ENCODE peak calls at places on chromosomes 4 and X, in four cellular contexts. N is K562, Y is H1, J is HepG2. T is an unnamed sample.

GRCh38 chrX:154980330-154981115 is 42.0 kb downstream of the F8 start:
- DNase-seq in N (peak), Y (peak), J (peak), T (peak)

GRCh38 chrX:9130031-9130430 is 96.1 kb upstream of the FAM9B start:
- DNase-seq in N (no peak), Y (no peak), J (no peak), T (no peak)

GRCh38 chr4:73599182-73599581 is 21.1 kb downstream of the RASSF6 start:
- DNase-seq in N (peak), Y (no peak), J (peak), T (peak)

GRCh38 chr4:4608214-4608537 is 66.3 kb upstream of the STX18 start:
- DNase-seq in N (no peak), Y (no peak), J (no peak), T (no peak)

GRCh38 chr4:2084316-2084715 is 25.2 kb downstream of the NAT8L start:
- DNase-seq in N (no peak), Y (no peak), J (no peak), T (no peak)

GRCh38 chr4:61400446-61400845 is 200.3 kb downstream of the ADGRL3 start:
- DNase-seq in N (no peak), Y (no peak), J (no peak), T (no peak)

GRCh38 chr4:140004580-140005314 is 149.2 kb downstream of the MAML3 start:
- DNase-seq in N (no peak), Y (no peak), J (no peak), T (peak)

GRCh38 chr4:16157609-16158503 is 68.4 kb downstream of the TAPT1 start:
- DNase-seq in N (no peak), Y (no peak), J (peak), T (no peak)

GRCh38 chrX:79065696-79066095 is 78.8 kb upstream of the GPR174 start:
- DNase-seq in N (no peak), Y (no peak), J (no peak), T (no peak)

GRCh38 chr4:33850503-33850902 is 2393.8 kb downstream of the ARAP2 start:
- DNase-seq in N (no peak), Y (no peak), J (no peak), T (no peak)

GRCh38 chr4:159481936-159482335 is 379.1 kb downstream of the RAPGEF2 start:
- DNase-seq in N (peak), Y (no peak), J (no peak), T (no peak)

GRCh38 chrX:12956704-12957541 is 18.0 kb upstream of the TMSB4X start:
- DNase-seq in N (peak), Y (no peak), J (no peak), T (no peak)

DNA sequence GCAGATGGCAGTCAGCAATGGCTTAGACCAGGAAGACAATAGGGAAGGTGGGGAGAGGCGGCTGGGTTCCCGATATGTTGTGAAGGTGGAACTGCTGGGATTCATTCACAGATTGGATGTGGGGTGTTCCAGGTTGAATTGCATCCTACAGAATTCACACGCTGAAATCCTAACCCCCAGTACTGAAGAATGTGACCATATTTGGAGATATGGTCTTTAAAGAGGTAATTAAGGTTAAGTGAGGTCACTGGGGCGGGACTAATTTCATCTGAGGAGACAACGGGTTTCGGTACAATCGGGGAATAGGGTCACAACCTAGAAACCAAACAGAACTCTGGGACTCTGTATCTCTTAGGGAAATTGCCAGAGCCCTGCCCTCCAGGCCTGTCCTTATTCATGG is 5.3 kb upstream of the CHRNA9 start:
- DNase-seq in N (no peak), Y (no peak), J (no peak), T (no peak)
- TF ChIP-seq JUN in N (no peak), Y (no peak), J (no peak), T (no peak)

GRCh38 chr4:105560488-105560887 is 8.1 kb downstream of the ARHGEF38 start:
- DNase-seq in N (no peak), Y (no peak), J (no peak), T (no peak)
- TF ChIP-seq SP1 in N (no peak), Y (no peak), J (no peak), T (no peak)

DNA sequence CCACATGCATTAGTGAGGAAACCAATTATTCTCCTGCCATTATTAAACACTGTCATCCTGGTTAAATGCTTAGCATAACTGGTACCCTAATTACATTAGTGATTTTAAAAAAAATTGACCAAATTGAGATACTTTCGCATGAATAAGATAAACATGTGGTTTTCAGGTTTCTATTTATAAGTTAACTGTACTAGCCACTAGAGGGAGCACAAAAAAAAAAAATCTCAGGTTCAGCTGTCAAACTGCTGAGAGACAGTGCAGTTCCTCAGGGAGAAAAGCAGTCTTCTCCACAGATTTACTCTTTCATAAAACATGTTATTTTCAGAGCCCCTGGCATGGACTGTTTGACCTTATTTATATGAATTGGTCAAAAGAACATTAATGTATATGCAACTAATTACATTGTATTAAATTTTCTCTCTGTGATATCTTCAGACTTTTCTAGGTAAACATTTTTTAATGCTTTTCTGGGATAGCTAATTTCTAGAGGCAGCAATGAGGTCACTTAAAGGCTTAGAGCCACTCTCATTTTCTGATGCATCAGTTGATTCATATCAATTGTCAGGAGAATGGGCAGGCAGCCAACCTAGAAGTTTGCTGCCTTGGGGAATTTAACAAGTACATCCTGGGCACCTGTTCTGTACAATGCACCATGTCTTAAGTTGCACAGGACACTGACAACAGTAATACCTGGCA is 167.5 kb downstream of the CDS1 start:
- DNase-seq in N (peak), Y (no peak), J (peak), T (no peak)
- TF ChIP-seq JUN in N (no peak), Y (no peak), J (no peak), T (no peak)

GRCh38 chrX:74490249-74490648 is 69.0 kb downstream of the SLC16A2 start:
- DNase-seq in N (no peak), Y (no peak), J (no peak), T (no peak)

GRCh38 chrX:74493806-74494205 is 72.5 kb downstream of the SLC16A2 start:
- DNase-seq in N (no peak), Y (no peak), J (no peak), T (peak)

DNA sequence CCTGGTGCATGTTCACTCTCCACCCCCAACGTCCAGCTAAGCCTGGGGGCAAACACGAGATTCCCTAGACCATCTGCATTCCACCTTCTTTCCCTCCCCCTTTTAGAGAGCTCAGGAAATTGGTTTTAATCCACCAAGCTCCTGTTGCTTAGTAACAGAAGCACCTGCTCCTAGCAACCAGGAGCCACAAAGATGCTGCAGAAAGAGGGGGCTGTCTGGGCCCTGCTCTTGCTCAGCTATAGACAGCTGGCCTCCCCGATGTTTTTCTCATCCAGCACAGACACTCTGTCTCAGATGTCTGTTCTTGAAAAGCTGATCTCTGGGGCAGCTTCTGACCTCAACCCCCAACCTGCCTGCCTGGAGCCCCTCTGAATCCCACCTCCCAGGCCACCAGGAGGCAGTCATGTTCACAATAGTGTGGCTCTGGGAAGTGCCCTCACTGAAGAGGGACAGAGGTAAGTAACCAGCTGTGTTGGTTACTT is 71.5 kb downstream of the SLC16A2 start:
- DNase-seq in N (no peak), Y (no peak), J (no peak), T (peak)
- TF ChIP-seq SP1 in N (no peak), Y (no peak), J (no peak), T (no peak)